ENCODE peak calls at places on chromosomes 4 and X, in ten cellular contexts. N, S, W, F, Q, X, E, H, G and L are unnamed samples.

GRCh38 chr4:187354740-187355139 is 631.1 kb upstream of the FAT1 start:
- DNase-seq in N (no peak), S (no peak), W (no peak), F (no peak), Q (peak), X (no peak), E (no peak), H (no peak), G (no peak), L (no peak)

GRCh38 chr4:14871676-14872430 is 130.4 kb upstream of the CPEB2 start:
- DNase-seq in N (peak), S (no peak), W (no peak), F (no peak), Q (no peak), X (peak), E (no peak), H (peak), G (peak), L (no peak)

GRCh38 chrX:72018277-72019112 is 107.8 kb downstream of the NHSL2 start:
- DNase-seq in N (peak), S (peak), W (peak), F (no peak), Q (peak), X (peak), E (peak), H (peak), G (peak), L (no peak)

GRCh38 chr4:83738895-83739294 is 203.0 kb downstream of the GPAT3 start:
- DNase-seq in N (no peak), S (no peak), W (no peak), F (no peak), Q (no peak), X (no peak), E (no peak), H (no peak), G (no peak), L (no peak)

GRCh38 chrX:133005038-133005437 is 46.6 kb upstream of the HS6ST2 start:
- DNase-seq in N (no peak), S (peak), W (no peak), F (peak), Q (no peak), X (no peak), E (no peak), H (peak), G (no peak), L (no peak)

GRCh38 chrX:153670748-153671588 is 2.6 kb downstream of the PNCK start:
- DNase-seq in N (no peak), S (no peak), W (no peak), F (no peak), Q (no peak), X (no peak), E (peak), H (no peak), G (no peak), L (no peak)

GRCh38 chrX:77446029-77446585 is 1.1 kb upstream of the FGF16 start:
- DNase-seq in N (no peak), S (no peak), W (peak), F (no peak), Q (no peak), X (peak), E (no peak), H (peak), G (no peak), L (no peak)

GRCh38 chr4:37682701-37683401 is 3.3 kb downstream of the RELL1 start:
- DNase-seq in N (no peak), S (no peak), W (no peak), F (no peak), Q (no peak), X (no peak), E (no peak), H (peak), G (no peak), L (no peak)

GRCh38 chr4:157727163-157727562 is 445.7 kb downstream of the GASK1B start:
- DNase-seq in N (no peak), S (no peak), W (no peak), F (no peak), Q (no peak), X (no peak), E (no peak), H (no peak), G (no peak), L (no peak)

GRCh38 chr4:15001248-15001824 is 945 bp upstream of the CPEB2 start:
- DNase-seq in N (no peak), S (peak), W (peak), F (no peak), Q (peak), X (peak), E (peak), H (peak), G (peak), L (peak)

GRCh38 chr4:78545275-78546246 is 6.0 kb upstream of the ANXA3 start:
- DNase-seq in N (no peak), S (no peak), W (no peak), F (no peak), Q (no peak), X (no peak), E (no peak), H (peak), G (no peak), L (no peak)

GRCh38 chr4:40736910-40737309 is 12.8 kb upstream of the NSUN7 start:
- DNase-seq in N (peak), S (peak), W (no peak), F (peak), Q (no peak), X (no peak), E (no peak), H (peak), G (no peak), L (no peak)

GRCh38 chr4:55143858-55144257 is 18.5 kb upstream of the KDR start:
- DNase-seq in N (no peak), S (no peak), W (no peak), F (no peak), Q (no peak), X (no peak), E (no peak), H (no peak), G (no peak), L (no peak)

GRCh38 chr4:37597019-37597418 is 89.2 kb downstream of the RELL1 start:
- DNase-seq in N (no peak), S (no peak), W (no peak), F (no peak), Q (no peak), X (no peak), E (no peak), H (no peak), G (no peak), L (no peak)

GRCh38 chrX:148942754-148943153 is 442.3 kb downstream of the AFF2 start:
- DNase-seq in N (no peak), S (no peak), W (no peak), F (no peak), Q (no peak), X (no peak), E (no peak), H (no peak), G (no peak), L (no peak)

GRCh38 chr4:55078987-55079386 is 46.4 kb downstream of the KDR start:
- DNase-seq in N (no peak), S (no peak), W (peak), F (no peak), Q (no peak), X (no peak), E (no peak), H (peak), G (no peak), L (peak)

GRCh38 chr4:150209140-150209829 is 131.0 kb downstream of the DCLK2 start:
- DNase-seq in N (peak), S (peak), W (no peak), F (no peak), Q (no peak), X (peak), E (peak), H (peak), G (peak), L (no peak)

GRCh38 chr4:81807927-81808672 is 336.4 kb upstream of the RASGEF1B start:
- DNase-seq in N (no peak), S (no peak), W (no peak), F (no peak), Q (no peak), X (no peak), E (no peak), H (no peak), G (peak), L (peak)

GRCh38 chrX:46759645-46759974 is 692 bp upstream of the SLC9A7 start:
- DNase-seq in N (no peak), S (peak), W (no peak), F (no peak), Q (no peak), X (no peak), E (no peak), H (no peak), G (no peak), L (no peak)

GRCh38 chr4:53453385-53453784 is 75.9 kb downstream of the FIP1L1 start:
- DNase-seq in N (no peak), S (no peak), W (no peak), F (no peak), Q (no peak), X (no peak), E (no peak), H (no peak), G (no peak), L (no peak)

GRCh38 chrX:136691028-136691809 is 43.3 kb downstream of the CD40LG start:
- DNase-seq in N (no peak), S (no peak), W (no peak), F (no peak), Q (no peak), X (no peak), E (no peak), H (no peak), G (no peak), L (no peak)

GRCh38 chr4:4225915-4226605 is 669 bp downstream of the OTOP1 start:
- DNase-seq in N (no peak), S (peak), W (no peak), F (no peak), Q (no peak), X (no peak), E (no peak), H (no peak), G (no peak), L (no peak)

GRCh38 chr4:147340547-147341225 is 140.2 kb upstream of the EDNRA start:
- DNase-seq in N (peak), S (peak), W (no peak), F (no peak), Q (no peak), X (no peak), E (no peak), H (peak), G (no peak), L (no peak)

GRCh38 chr4:182015893-182016292 is 227.3 kb upstream of the TENM3 start:
- DNase-seq in N (no peak), S (no peak), W (no peak), F (no peak), Q (no peak), X (no peak), E (no peak), H (no peak), G (no peak), L (no peak)

GRCh38 chr4:25234390-25235367 is 846 bp downstream of the PI4K2B start:
- DNase-seq in N (peak), S (peak), W (peak), F (no peak), Q (peak), X (peak), E (peak), H (peak), G (peak), L (no peak)

GRCh38 chr4:16875487-16875886 is 23.0 kb downstream of the LDB2 start:
- DNase-seq in N (no peak), S (no peak), W (no peak), F (no peak), Q (no peak), X (no peak), E (no peak), H (peak), G (no peak), L (no peak)

GRCh38 chr4:55973650-55974049 is 24.9 kb downstream of the CEP135 start:
- DNase-seq in N (no peak), S (no peak), W (no peak), F (no peak), Q (no peak), X (no peak), E (no peak), H (no peak), G (no peak), L (no peak)

GRCh38 chr4:130028552-130028951 is 932.6 kb downstream of the C4orf33 start:
- DNase-seq in N (no peak), S (no peak), W (no peak), F (no peak), Q (no peak), X (no peak), E (no peak), H (no peak), G (no peak), L (no peak)

GRCh38 chrX:44914532-44915198 is 41.7 kb downstream of the KDM6A start:
- DNase-seq in N (no peak), S (no peak), W (no peak), F (no peak), Q (no peak), X (no peak), E (no peak), H (peak), G (no peak), L (no peak)

GRCh38 chr4:3287972-3288570 is 4.8 kb upstream of the RGS12 start:
- DNase-seq in N (no peak), S (no peak), W (no peak), F (no peak), Q (no peak), X (no peak), E (peak), H (no peak), G (peak), L (no peak)

GRCh38 chr4:24063771-24064170 is 173.9 kb upstream of the PPARGC1A start:
- DNase-seq in N (no peak), S (peak), W (no peak), F (no peak), Q (no peak), X (no peak), E (no peak), H (no peak), G (no peak), L (peak)

GRCh38 chr4:161663844-161664243 is 500.0 kb downstream of the FSTL5 start:
- DNase-seq in N (no peak), S (no peak), W (no peak), F (no peak), Q (no peak), X (no peak), E (no peak), H (no peak), G (no peak), L (no peak)

GRCh38 chr4:120801171-120801758 is 121.3 kb downstream of the PRDM5 start:
- DNase-seq in N (no peak), S (peak), W (no peak), F (no peak), Q (no peak), X (no peak), E (peak), H (no peak), G (no peak), L (no peak)

GRCh38 chrX:9955506-9955905 is 11.7 kb upstream of the CLDN34 start:
- DNase-seq in N (no peak), S (no peak), W (no peak), F (no peak), Q (no peak), X (no peak), E (no peak), H (no peak), G (no peak), L (no peak)

GRCh38 chr4:41213563-41214157 is 682 bp downstream of the APBB2 start:
- DNase-seq in N (no peak), S (no peak), W (peak), F (no peak), Q (no peak), X (peak), E (peak), H (peak), G (no peak), L (no peak)

GRCh38 chr4:36414248-36414647 is 132.8 kb downstream of the DTHD1 start:
- DNase-seq in N (no peak), S (no peak), W (no peak), F (no peak), Q (no peak), X (no peak), E (no peak), H (no peak), G (no peak), L (no peak)

GRCh38 chrX:107968623-107969022 is 13.5 kb downstream of the TEX13B start:
- DNase-seq in N (no peak), S (no peak), W (no peak), F (no peak), Q (no peak), X (no peak), E (no peak), H (no peak), G (no peak), L (no peak)

GRCh38 chrX:71167031-71167781 is 22.6 kb downstream of the NLGN3 start:
- DNase-seq in N (no peak), S (no peak), W (no peak), F (no peak), Q (no peak), X (no peak), E (no peak), H (no peak), G (no peak), L (no peak)

GRCh38 chr4:159137176-159137575 is 34.3 kb downstream of the RAPGEF2 start:
- DNase-seq in N (no peak), S (no peak), W (no peak), F (no peak), Q (no peak), X (peak), E (no peak), H (no peak), G (no peak), L (no peak)

DNA sequence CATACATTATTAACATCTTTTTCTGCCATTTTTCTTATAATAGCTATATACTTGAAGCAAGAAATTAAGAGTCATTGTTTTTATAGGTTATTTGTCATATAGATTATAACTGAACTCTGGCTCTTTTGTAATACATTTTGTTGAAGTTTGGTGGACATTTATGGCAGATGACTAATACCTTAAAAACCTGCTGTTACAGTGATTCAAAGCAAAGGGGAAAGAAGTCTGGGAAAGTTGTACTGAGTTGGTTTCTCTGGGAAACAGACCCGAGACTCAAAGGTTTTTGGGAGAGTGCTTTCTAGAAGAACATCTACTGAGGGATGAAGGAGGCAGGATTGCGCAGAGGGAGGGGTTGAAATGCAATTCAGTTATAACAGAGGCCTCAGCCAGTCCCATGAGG is 35.9 kb downstream of the NAP1L5 start:
- DNase-seq in N (no peak), S (no peak), W (no peak), F (no peak), Q (no peak), X (no peak), E (no peak), H (peak), G (no peak), L (no peak)
- H3K4me3 ChIP-seq in N (no peak), S (no peak), W (no peak), F (no peak), Q (no peak), X (no peak), E (no peak), H (no peak), G (no peak), L (no peak)

GRCh38 chr4:80365928-80366327 is 30.4 kb downstream of the CFAP299 start:
- DNase-seq in N (peak), S (peak), W (no peak), F (no peak), Q (peak), X (peak), E (peak), H (peak), G (peak), L (peak)
- TF ChIP-seq POLR2AphosphoS5 in N (no peak), S (no peak), W (no peak), F (no peak), Q (no peak), X (no peak), E (peak), H (no peak), G (no peak), L (no peak)

GRCh38 chrX:39857780-39858179 is 240.0 kb downstream of the BCOR start:
- DNase-seq in N (no peak), S (no peak), W (no peak), F (no peak), Q (no peak), X (no peak), E (no peak), H (no peak), G (no peak), L (no peak)
- H3K27ac ChIP-seq in N (no peak), S (no peak), W (no peak), F (no peak), Q (no peak), X (no peak), E (no peak), H (no peak), G (no peak), L (no peak)

GRCh38 chr4:1578968-1579833 is 104.9 kb downstream of the FAM53A start:
- DNase-seq in N (peak), S (peak), W (peak), F (peak), Q (peak), X (peak), E (peak), H (peak), G (peak), L (no peak)
- H3K4me3 ChIP-seq in N (peak), S (peak), W (peak), F (peak), Q (peak), X (peak), E (peak), H (peak), G (peak), L (peak)

DNA sequence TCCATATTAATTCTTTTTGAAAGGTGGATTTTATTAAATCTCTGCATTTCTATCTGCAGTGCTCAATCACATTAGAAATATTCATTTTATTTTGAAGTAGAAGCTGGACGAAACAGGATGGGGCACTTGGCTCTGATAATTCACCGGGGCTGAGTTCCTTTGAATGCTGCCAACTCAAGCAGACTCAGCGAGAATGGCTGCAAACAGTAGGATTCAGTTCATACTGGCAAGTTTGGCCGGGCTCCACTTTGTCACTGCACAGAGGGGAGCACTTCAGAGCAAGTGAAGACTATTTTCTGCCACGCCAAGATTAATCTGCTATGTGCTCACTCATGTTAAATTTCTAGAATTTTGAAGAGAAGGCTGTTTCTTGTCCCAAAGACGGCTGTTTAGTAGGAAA is 30.7 kb upstream of the KLHL8 start:
- DNase-seq in N (no peak), S (no peak), W (no peak), F (no peak), Q (no peak), X (peak), E (no peak), H (peak), G (peak), L (no peak)
- TF ChIP-seq POLR2AphosphoS5 in N (no peak), S (no peak), W (no peak), F (no peak), Q (no peak), X (no peak), E (no peak), H (no peak), G (no peak), L (no peak)

GRCh38 chr4:183729430-183730328 is 70.6 kb downstream of the TRAPPC11 start:
- DNase-seq in N (no peak), S (no peak), W (no peak), F (no peak), Q (no peak), X (no peak), E (no peak), H (no peak), G (no peak), L (no peak)

GRCh38 chr4:183723561-183724228 is 64.6 kb downstream of the TRAPPC11 start:
- DNase-seq in N (no peak), S (no peak), W (no peak), F (no peak), Q (no peak), X (no peak), E (no peak), H (no peak), G (no peak), L (no peak)

GRCh38 chr4:183728223-183729068 is 69.4 kb downstream of the TRAPPC11 start:
- DNase-seq in N (no peak), S (no peak), W (no peak), F (no peak), Q (no peak), X (no peak), E (no peak), H (no peak), G (no peak), L (no peak)

GRCh38 chr4:183729069-183729406 is 69.9 kb downstream of the TRAPPC11 start:
- DNase-seq in N (no peak), S (no peak), W (no peak), F (no peak), Q (no peak), X (no peak), E (no peak), H (no peak), G (no peak), L (no peak)

GRCh38 chr4:183727482-183727881 is 68.4 kb downstream of the TRAPPC11 start:
- DNase-seq in N (no peak), S (no peak), W (no peak), F (no peak), Q (no peak), X (no peak), E (no peak), H (no peak), G (no peak), L (no peak)
- H3K27ac ChIP-seq in N (no peak), S (no peak), W (no peak), F (no peak), Q (no peak), X (no peak), E (no peak), H (no peak), G (no peak), L (no peak)